ENCODE peak calls at places on chromosomes 12 and 14, in seven cellular contexts. C is stomach, X is fibroblast of the conjunctiva, E is RWPE1, Y is pons, R is left ventricle myocardium inferior, K is AG08395. W is an unnamed sample.

GRCh38 chr14:101506211-101506920 is 54.9 kb upstream of the DIO3 start:
- DNase-seq in C (peak; percentile 18), X (no peak), E (no peak), Y (no peak), R (no peak), K (no peak), W (no peak)

GRCh38 chr12:39300799-39301198 is 142.1 kb downstream of the KIF21A start:
- DNase-seq in C (no peak), X (no peak), E (no peak), Y (peak; percentile 30), R (no peak), K (no peak), W (no peak)

GRCh38 chr12:84131076-84131475 is 781.5 kb downstream of the SLC6A15 start:
- DNase-seq in C (no peak), X (peak; percentile 57), E (no peak), Y (no peak), R (no peak), K (peak; percentile 36), W (no peak)

GRCh38 chr12:26264215-26264838 is 69.0 kb downstream of the SSPN start:
- DNase-seq in C (no peak), X (no peak), E (no peak), Y (no peak), R (no peak), K (no peak), W (peak; percentile 4)

GRCh38 chr14:50667491-50668007 is 557 bp downstream of the SAV1 start:
- DNase-seq in C (peak; percentile 48), X (no peak), E (no peak), Y (no peak), R (no peak), K (no peak), W (no peak)

GRCh38 chr12:123483602-123484273 is 25.8 kb downstream of the SNRNP35 start:
- DNase-seq in C (no peak), X (no peak), E (no peak), Y (no peak), R (no peak), K (no peak), W (no peak)

GRCh38 chr12:97568336-97569180 is 106.0 kb downstream of the RMST start:
- DNase-seq in C (peak; percentile 53), X (no peak), E (peak; percentile 76), Y (no peak), R (no peak), K (no peak), W (no peak)

GRCh38 chr12:52249041-52249461 is 16.0 kb downstream of the KRT7 start:
- DNase-seq in C (peak; percentile 84), X (no peak), E (no peak), Y (peak; percentile 40), R (peak; percentile 64), K (no peak), W (no peak)

GRCh38 chr14:61558271-61558670 is 137.0 kb upstream of the HIF1A start:
- DNase-seq in C (no peak), X (no peak), E (no peak), Y (no peak), R (no peak), K (no peak), W (no peak)

GRCh38 chr14:73610692-73611091 is 1.6 kb upstream of the ACOT6 start:
- DNase-seq in C (no peak), X (no peak), E (no peak), Y (peak; percentile 12), R (no peak), K (no peak), W (no peak)

GRCh38 chr14:77286554-77286953 is 15.5 kb upstream of the NGB start:
- DNase-seq in C (no peak), X (no peak), E (no peak), Y (no peak), R (no peak), K (no peak), W (no peak)

GRCh38 chr14:103527408-103528157 is 1.4 kb upstream of the TRMT61A start:
- DNase-seq in C (no peak), X (no peak), E (no peak), Y (no peak), R (no peak), K (peak; percentile 62), W (no peak)

GRCh38 chr14:23805761-23806160 is 147.8 kb upstream of the DHRS4 start:
- DNase-seq in C (no peak), X (no peak), E (no peak), Y (no peak), R (no peak), K (no peak), W (no peak)

GRCh38 chr12:44674866-44675265 is 201.2 kb downstream of the NELL2 start:
- DNase-seq in C (no peak), X (no peak), E (no peak), Y (peak; percentile 86), R (no peak), K (no peak), W (no peak)

GRCh38 chr12:97435153-97435552 is 27.5 kb upstream of the RMST start:
- DNase-seq in C (no peak), X (no peak), E (no peak), Y (no peak), R (no peak), K (no peak), W (no peak)

GRCh38 chr12:124525927-124526692 is 41.3 kb downstream of the NCOR2 start:
- DNase-seq in C (no peak), X (no peak), E (no peak), Y (no peak), R (no peak), K (no peak), W (no peak)

GRCh38 chr14:102590667-102591099 is 1.8 kb upstream of the RCOR1 start:
- DNase-seq in C (peak; percentile 45), X (peak; percentile 51), E (peak; percentile 69), Y (peak; percentile 12), R (no peak), K (peak; percentile 31), W (no peak)

GRCh38 chr12:99436584-99436983 is 211.0 kb upstream of the GARIN6 start:
- DNase-seq in C (no peak), X (no peak), E (no peak), Y (no peak), R (no peak), K (no peak), W (no peak)

GRCh38 chr12:64325055-64325454 is 65.5 kb downstream of the C12orf56 start:
- DNase-seq in C (no peak), X (no peak), E (no peak), Y (no peak), R (no peak), K (no peak), W (no peak)

W was measured in esophagus muscularis mucosa.